ENCODE peak calls at places on chromosomes 4 and X, in six cellular contexts. Q, H, V, S, W and K are unnamed samples. For H3K4me1, the result is how much of the 10 kb centered on the place peaks cover.

GRCh38 chr4:184052616-184053015 is 147.5 kb downstream of the STOX2 start:
- DNase-seq in H (no peak), W (no peak), S (no peak), V (no peak), Q (no peak), K (no peak)

GRCh38 chrX:331145-331771 is 12.7 kb upstream of the GTPBP6 start:
- DNase-seq in H (peak), V (no peak), S (no peak), Q (no peak), W (no peak), K (no peak)

GRCh38 chr4:107037188-107037587 is 1.1 kb upstream of the DKK2 start:
- DNase-seq in S (no peak), Q (no peak), V (peak), W (no peak), H (peak), K (no peak)

GRCh38 chrX:23662853-23663252 is 4.4 kb upstream of the PRDX4 start:
- DNase-seq in W (no peak), S (no peak), Q (peak), V (no peak), H (no peak), K (no peak)

GRCh38 chrX:734411-734810 is 103.8 kb downstream of the SHOX start:
- DNase-seq in Q (no peak), S (no peak), W (no peak), V (no peak), H (no peak), K (no peak)

GRCh38 chr4:2443986-2444740 is 24.7 kb upstream of the RNF4 start:
- DNase-seq in W (no peak), S (no peak), V (no peak), H (no peak), Q (no peak), K (no peak)

GRCh38 chrX:30657542-30658238 is 4.5 kb downstream of the GK start:
- DNase-seq in S (no peak), H (no peak), W (no peak), Q (peak), V (no peak), K (no peak)

GRCh38 chrX:43643201-43643600 is 12.9 kb upstream of the MAOA start:
- DNase-seq in Q (peak), W (no peak), S (no peak), V (no peak), H (no peak), K (no peak)

GRCh38 chrX:68669094-68669830 is 21.8 kb downstream of the STARD8 start:
- DNase-seq in V (peak), S (no peak), W (no peak), Q (no peak), H (no peak), K (no peak)

GRCh38 chrX:45711231-45711630 is 510.6 kb upstream of the DIPK2B start:
- DNase-seq in S (no peak), V (no peak), H (no peak), W (no peak), Q (peak), K (peak)

GRCh38 chrX:45714864-45715263 is 514.2 kb upstream of the DIPK2B start:
- DNase-seq in H (no peak), W (no peak), S (no peak), Q (peak), V (no peak), K (peak)

GRCh38 chrX:45712067-45712466 is 511.4 kb upstream of the DIPK2B start:
- DNase-seq in H (no peak), W (no peak), S (no peak), Q (peak), V (no peak), K (no peak)

GRCh38 chrX:45709381-45709780 is 508.7 kb upstream of the DIPK2B start:
- DNase-seq in V (no peak), S (no peak), H (no peak), W (no peak), Q (peak), K (no peak)

GRCh38 chrX:45710081-45710801 is 509.6 kb upstream of the DIPK2B start:
- DNase-seq in W (no peak), H (no peak), V (no peak), S (no peak), Q (peak), K (peak)
- H3K27ac ChIP-seq in W (no peak), H (no peak), V (no peak), S (no peak), Q (peak), K (peak)

GRCh38 chr4:118235726-118236125 is 117.1 kb downstream of the PRSS12 start:
- DNase-seq in Q (no peak), V (no peak), W (no peak), S (no peak), H (no peak), K (no peak)
- TF ChIP-seq CTCF in Q (no peak), V (no peak), W (no peak), S (no peak), H (no peak), K (no peak)

DNA sequence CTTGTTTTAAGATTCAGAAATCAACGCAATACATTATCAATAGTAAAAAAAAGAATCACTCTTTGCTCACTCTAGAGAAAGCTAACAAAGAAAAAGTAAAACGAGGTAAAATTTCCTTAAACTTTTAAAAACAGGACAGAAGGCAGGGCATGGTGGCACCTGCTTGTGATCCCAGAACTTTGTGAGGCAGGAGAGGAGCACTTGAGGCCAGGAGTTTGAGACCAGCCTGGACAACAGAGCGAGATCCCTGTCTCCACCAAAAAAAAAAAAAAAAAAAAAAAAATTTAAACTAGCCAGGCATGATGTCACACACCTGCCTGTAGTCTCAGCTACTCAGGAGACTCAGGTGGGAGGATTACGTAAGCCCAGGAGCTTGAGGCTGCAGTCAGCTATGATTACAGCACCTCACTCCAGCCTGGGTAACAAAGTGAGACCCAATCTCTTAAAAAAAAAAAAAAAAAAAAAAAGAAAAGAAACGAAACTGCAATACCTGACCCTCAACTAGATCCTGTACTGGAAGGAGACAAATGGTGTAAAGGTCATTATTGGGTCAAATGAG is 3.5 kb downstream of the CCNI start:
- DNase-seq in S (peak), W (peak), H (no peak), V (no peak), Q (peak), K (peak)
- H3K4me1 ChIP-seq in S (under half), W (under half), H (under half), V (under half), Q (under half), K (under half)

DNA sequence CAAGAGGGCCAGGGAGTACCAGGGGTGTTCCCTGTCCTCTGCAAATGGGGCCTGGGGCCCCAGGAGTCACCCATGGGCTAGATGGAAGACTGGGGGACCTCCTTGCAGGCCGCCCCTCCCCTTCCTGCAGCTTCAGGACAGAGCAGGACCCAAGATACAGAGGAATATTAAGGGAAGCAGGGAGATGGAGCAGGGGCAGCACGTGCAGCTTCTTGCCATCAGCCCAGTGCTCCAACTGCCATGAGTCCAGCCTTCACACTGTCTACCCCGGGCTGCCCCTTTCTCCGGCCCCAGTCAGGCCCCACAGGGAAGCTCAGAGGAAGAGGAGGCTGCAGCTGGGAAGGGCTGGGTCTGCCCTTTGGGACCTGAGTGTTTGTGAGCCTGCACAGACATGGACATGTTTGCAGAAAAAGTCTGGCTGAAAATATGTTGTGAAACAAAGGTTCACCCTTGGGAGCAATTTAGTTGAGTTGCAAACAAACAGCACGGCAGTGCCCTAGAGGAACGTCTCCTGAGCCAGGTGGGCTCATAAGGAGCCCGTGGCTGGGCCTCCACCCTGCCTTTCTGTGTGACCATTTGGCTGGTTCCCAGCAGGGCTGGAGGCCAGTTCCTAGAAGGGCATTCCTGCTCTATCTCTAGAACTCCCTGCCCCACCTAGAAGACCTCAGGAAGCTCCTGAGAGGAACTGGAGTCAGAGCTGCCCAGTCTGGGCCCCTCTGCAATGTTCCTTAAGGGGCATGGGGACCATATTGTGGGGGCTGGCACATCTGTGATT is 8.9 kb downstream of the FATE1 start:
- DNase-seq in Q (no peak), S (no peak), V (no peak), H (no peak), W (no peak), K (no peak)
- H3K27ac ChIP-seq in Q (no peak), S (no peak), V (no peak), H (no peak), W (no peak), K (no peak)

GRCh38 chrX:19867938-19868337 is 19.5 kb downstream of the SH3KBP1 start:
- DNase-seq in H (no peak), S (no peak), W (no peak), V (no peak), Q (no peak), K (no peak)

GRCh38 chrX:19869195-19869594 is 18.2 kb downstream of the SH3KBP1 start:
- DNase-seq in H (no peak), Q (no peak), S (no peak), W (peak), V (no peak), K (no peak)

GRCh38 chrX:19866626-19867410 is 20.6 kb downstream of the SH3KBP1 start:
- DNase-seq in V (no peak), Q (no peak), S (no peak), W (no peak), H (no peak), K (no peak)

GRCh38 chrX:19865567-19866363 is 21.6 kb downstream of the SH3KBP1 start:
- DNase-seq in V (no peak), S (no peak), W (no peak), H (no peak), Q (no peak), K (no peak)

DNA sequence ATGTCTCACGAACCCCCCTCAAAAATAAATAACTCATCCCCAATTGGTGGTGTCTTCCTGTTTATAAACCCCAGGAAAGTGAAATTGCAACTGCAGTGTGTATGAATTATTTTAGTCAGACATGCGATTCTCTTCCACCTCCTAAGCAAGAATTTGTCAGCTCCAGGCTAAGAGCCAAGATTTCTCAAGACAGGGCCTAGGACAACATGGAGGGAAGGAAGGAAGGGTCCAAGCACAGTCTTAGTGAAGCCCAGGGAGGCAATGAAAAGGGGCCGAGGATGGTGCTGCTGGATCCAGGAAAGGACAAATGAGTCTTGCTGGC is 20.0 kb downstream of the SH3KBP1 start:
- DNase-seq in W (no peak), Q (no peak), S (no peak), H (no peak), V (no peak), K (no peak)
- TF ChIP-seq CTCF in W (no peak), Q (no peak), S (no peak), H (no peak), V (no peak), K (no peak)

DNA sequence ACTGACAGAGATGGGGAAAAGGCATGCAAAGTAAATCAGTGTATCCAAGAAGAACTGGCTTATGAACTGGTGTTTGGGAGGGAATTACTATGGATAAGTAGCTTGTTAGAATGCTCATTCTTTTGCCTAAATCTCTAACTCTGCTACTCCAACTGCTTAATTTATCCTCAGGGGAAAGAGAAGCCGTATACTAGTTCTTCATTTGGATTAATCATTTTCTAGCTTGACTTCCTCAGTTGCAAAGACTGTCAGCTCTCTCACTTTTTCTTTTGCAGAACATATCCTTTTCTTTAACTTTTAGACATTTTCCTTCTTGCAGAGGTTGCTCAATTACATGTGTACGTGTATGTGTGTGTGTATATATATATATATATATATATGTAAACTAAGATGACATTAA is 21.9 kb downstream of the GPRIN3 start:
- DNase-seq in V (no peak), W (no peak), S (no peak), Q (no peak), H (no peak), K (no peak)
- H3K4me1 ChIP-seq in V (under half), W (under half), S (half or more), Q (under half), H (under half), K (under half)

GRCh38 chr4:10747186-10747585 is 62.6 kb upstream of the CLNK start:
- DNase-seq in Q (no peak), H (no peak), V (no peak), W (peak), S (no peak), K (no peak)
- H3K27ac ChIP-seq in Q (no peak), H (no peak), V (no peak), W (no peak), S (no peak), K (no peak)

GRCh38 chr4:112075129-112075753 is 70.0 kb upstream of the FAM241A start:
- DNase-seq in H (no peak), V (no peak), Q (peak), S (peak), W (peak), K (peak)
- TF ChIP-seq CTCF in H (no peak), V (peak), Q (peak), S (peak), W (peak), K (peak)